ENCODE peak calls at places on chromosomes 16 and 17, in five cellular contexts. One of them, this sample, is unnamed.

GRCh38 chr16:14321542-14321941 is 250.4 kb downstream of the MRTFB start:
- DNase-seq in hippocampal formation: no peak
- DNase-seq in RWPE2: no peak
- DNase-seq in caudate nucleus: no peak
- DNase-seq in dermis blood vessel endothelial cell: no peak
- DNase-seq in this sample: no peak

GRCh38 chr17:49210158-49211029 is at the start of the genes ABI3 and GNGT2:
- DNase-seq in hippocampal formation: peak; percentile 36
- DNase-seq in RWPE2: no peak
- DNase-seq in caudate nucleus: no peak
- DNase-seq in dermis blood vessel endothelial cell: peak; percentile 89
- DNase-seq in this sample: no peak

GRCh38 chr16:86508947-86509758 is 1.2 kb upstream of the FOXF1 start:
- DNase-seq in hippocampal formation: no peak
- DNase-seq in RWPE2: no peak
- DNase-seq in caudate nucleus: no peak
- DNase-seq in dermis blood vessel endothelial cell: peak; percentile 74
- DNase-seq in this sample: no peak

GRCh38 chr17:40935624-40936023 is 1.8 kb downstream of the KRT23 start:
- DNase-seq in hippocampal formation: no peak
- DNase-seq in RWPE2: no peak
- DNase-seq in caudate nucleus: no peak
- DNase-seq in dermis blood vessel endothelial cell: no peak
- DNase-seq in this sample: no peak

GRCh38 chr17:29588561-29589411 is 662 bp downstream of the GIT1 start:
- DNase-seq in hippocampal formation: peak; percentile 30
- DNase-seq in RWPE2: no peak
- DNase-seq in caudate nucleus: peak; percentile 61
- DNase-seq in dermis blood vessel endothelial cell: peak; percentile 44
- DNase-seq in this sample: peak; percentile 39

GRCh38 chr17:44911133-44912001 is 3.9 kb downstream of the GFAP start:
- DNase-seq in hippocampal formation: peak; percentile 32
- DNase-seq in RWPE2: no peak
- DNase-seq in caudate nucleus: no peak
- DNase-seq in dermis blood vessel endothelial cell: peak; percentile 58
- DNase-seq in this sample: peak; percentile 51

GRCh38 chr17:6381052-6381451 is 53.9 kb downstream of the AIPL1 start:
- DNase-seq in hippocampal formation: no peak
- DNase-seq in RWPE2: no peak
- DNase-seq in caudate nucleus: no peak
- DNase-seq in dermis blood vessel endothelial cell: no peak
- DNase-seq in this sample: no peak

GRCh38 chr16:49615606-49616005 is 240.3 kb downstream of the ZNF423 start:
- DNase-seq in hippocampal formation: no peak
- DNase-seq in RWPE2: no peak
- DNase-seq in caudate nucleus: no peak
- DNase-seq in dermis blood vessel endothelial cell: no peak
- DNase-seq in this sample: no peak

GRCh38 chr17:39134878-39135277 is 16.6 kb downstream of the PLXDC1 start:
- DNase-seq in hippocampal formation: no peak
- DNase-seq in RWPE2: no peak
- DNase-seq in caudate nucleus: no peak
- DNase-seq in dermis blood vessel endothelial cell: no peak
- DNase-seq in this sample: no peak

GRCh38 chr16:84985079-84986065 is 26.0 kb downstream of the ZDHHC7 start:
- DNase-seq in hippocampal formation: no peak
- DNase-seq in RWPE2: no peak
- DNase-seq in caudate nucleus: no peak
- DNase-seq in dermis blood vessel endothelial cell: no peak
- DNase-seq in this sample: no peak

GRCh38 chr16:931171-931570 is 39.6 kb downstream of the LMF1 start:
- DNase-seq in hippocampal formation: no peak
- DNase-seq in RWPE2: no peak
- DNase-seq in caudate nucleus: no peak
- DNase-seq in dermis blood vessel endothelial cell: no peak
- DNase-seq in this sample: no peak

GRCh38 chr17:40016692-40017000 is 1.4 kb downstream of the CSF3 start:
- DNase-seq in hippocampal formation: no peak
- DNase-seq in RWPE2: no peak
- DNase-seq in caudate nucleus: no peak
- DNase-seq in dermis blood vessel endothelial cell: no peak
- DNase-seq in this sample: no peak

GRCh38 chr16:58499615-58500328 is at the start of gene NDRG4:
- DNase-seq in hippocampal formation: peak; percentile 86
- DNase-seq in RWPE2: peak; percentile 80
- DNase-seq in caudate nucleus: peak; percentile 97
- DNase-seq in dermis blood vessel endothelial cell: peak; percentile 81
- DNase-seq in this sample: peak; percentile 87

GRCh38 chr17:31416503-31416923 is 25.0 kb downstream of the RAB11FIP4 start:
- DNase-seq in hippocampal formation: peak; percentile 88
- DNase-seq in RWPE2: no peak
- DNase-seq in caudate nucleus: peak; percentile 82
- DNase-seq in dermis blood vessel endothelial cell: no peak
- DNase-seq in this sample: peak; percentile 88

GRCh38 chr16:64089697-64090096 is 1032.2 kb downstream of the CDH11 start:
- DNase-seq in hippocampal formation: no peak
- DNase-seq in RWPE2: no peak
- DNase-seq in caudate nucleus: no peak
- DNase-seq in dermis blood vessel endothelial cell: no peak
- DNase-seq in this sample: no peak